ENCODE peak calls at places on chromosome 14, in seven cellular contexts. V, K, P, Z, H, G and S are unnamed samples.

GRCh38 chr14:78974691-78975090 is 804.5 kb downstream of the NRXN3 start:
- DNase-seq in V (peak; percentile 39), K (peak; percentile 28), P (no peak), Z (no peak), H (no peak), G (peak; percentile 28), S (no peak)

GRCh38 chr14:64620910-64621309 is 71.1 kb downstream of the PPP1R36 start:
- DNase-seq in V (no peak), K (peak; percentile 98), P (no peak), Z (no peak), H (no peak), G (no peak), S (no peak)

GRCh38 chr14:73457935-73458218 is 469 bp downstream of the NUMB start:
- DNase-seq in V (no peak), K (no peak), P (no peak), Z (no peak), H (no peak), G (no peak), S (peak; percentile 64)

GRCh38 chr14:96062010-96062409 is 22.8 kb downstream of the C14orf132 start:
- DNase-seq in V (no peak), K (no peak), P (no peak), Z (no peak), H (no peak), G (no peak), S (no peak)

GRCh38 chr14:36582011-36582873 is at the start of gene NKX2-8:
- DNase-seq in V (no peak), K (no peak), P (peak; percentile 6), Z (no peak), H (peak; percentile 21), G (no peak), S (no peak)

GRCh38 chr14:105884808-105885281 is 358.5 kb downstream of the TMEM121 start:
- DNase-seq in V (no peak), K (no peak), P (no peak), Z (no peak), H (no peak), G (no peak), S (no peak)

GRCh38 chr14:96108061-96108795 is 69.1 kb downstream of the C14orf132 start:
- DNase-seq in V (no peak), K (no peak), P (no peak), Z (no peak), H (no peak), G (no peak), S (no peak)

GRCh38 chr14:69132513-69133181 is 20.3 kb downstream of the DCAF5 start:
- DNase-seq in V (peak; percentile 26), K (no peak), P (no peak), Z (no peak), H (no peak), G (no peak), S (no peak)

GRCh38 chr14:91373591-91374245 is 43.9 kb downstream of the CCDC88C start:
- DNase-seq in V (no peak), K (peak; percentile 38), P (no peak), Z (no peak), H (no peak), G (no peak), S (no peak)
- H3K4me1 ChIP-seq in V (no peaks in the 10 kb centered on the region), K (peaks cover 33% of the 10 kb centered on the region), P (peaks cover 8% of the 10 kb centered on the region), Z (no peaks in the 10 kb centered on the region), H (peaks cover 4% of the 10 kb centered on the region), G (peaks cover 23% of the 10 kb centered on the region), S (peaks cover 20% of the 10 kb centered on the region)

GRCh38 chr14:55762595-55763232 is 182.7 kb downstream of the KTN1 start:
- DNase-seq in V (no peak), K (no peak), P (no peak), Z (no peak), H (no peak), G (no peak), S (no peak)
- H3K4me3 ChIP-seq in V (no peak overlapping the region), K (no peak overlapping the region), P (no peak overlapping the region), Z (no peak overlapping the region), H (no peak overlapping the region), G (no peak overlapping the region), S (no peak overlapping the region)

GRCh38 chr14:98512501-98513251 is 759.3 kb downstream of the BCL11B start:
- DNase-seq in V (no peak), K (no peak), P (no peak), Z (no peak), H (no peak), G (no peak), S (no peak)

GRCh38 chr14:98514016-98514415 is 758.0 kb downstream of the BCL11B start:
- DNase-seq in V (no peak), K (no peak), P (no peak), Z (no peak), H (no peak), G (no peak), S (no peak)

GRCh38 chr14:98510392-98510791 is 761.6 kb downstream of the BCL11B start:
- DNase-seq in V (no peak), K (no peak), P (no peak), Z (no peak), H (no peak), G (no peak), S (no peak)

DNA sequence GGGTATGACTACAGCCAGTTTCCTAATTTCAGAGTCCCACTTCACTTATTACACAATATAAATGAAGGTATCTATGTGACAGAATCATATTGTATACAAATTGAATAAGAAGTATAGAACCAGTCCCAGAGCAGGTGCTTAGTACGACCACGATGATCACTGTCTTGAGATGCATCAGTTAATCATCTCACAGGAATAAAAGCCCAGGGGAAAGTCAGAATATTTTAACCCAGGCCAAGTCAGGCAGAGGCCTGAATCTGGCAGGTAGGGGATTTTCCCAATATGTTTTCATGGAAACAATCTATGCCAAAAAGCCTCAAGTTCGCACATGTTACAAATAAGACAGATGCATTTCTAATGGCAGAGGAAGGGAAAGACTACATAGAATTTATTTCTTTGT is 758.4 kb downstream of the BCL11B start:
- DNase-seq in V (no peak), K (no peak), P (no peak), Z (no peak), H (no peak), G (no peak), S (no peak)
- H3K9ac ChIP-seq in V (no peak overlapping the region), K (no peak overlapping the region), P (no peak overlapping the region), Z (no peak overlapping the region), H (no peak overlapping the region), G (no peak overlapping the region), S (no peak overlapping the region)

DNA sequence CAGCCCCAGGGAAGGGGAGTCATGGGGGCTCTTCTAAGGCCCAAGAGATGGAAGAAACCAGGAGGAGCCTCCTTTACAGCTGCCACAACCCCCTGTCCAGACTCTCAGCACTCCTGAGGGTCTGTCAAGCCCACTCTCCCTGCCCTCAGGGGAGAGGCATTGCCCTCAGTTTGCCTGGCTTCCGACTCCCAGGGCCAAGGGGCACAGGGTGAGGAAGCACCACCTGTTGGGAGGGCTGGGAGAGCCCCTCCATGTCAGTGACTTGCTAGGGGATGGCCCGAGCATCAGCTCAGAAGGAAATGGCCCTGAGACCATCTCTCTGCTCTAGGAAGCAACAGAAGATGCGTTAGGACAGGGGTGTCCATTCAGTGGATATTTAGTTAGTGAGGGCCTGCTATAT is 36.1 kb downstream of the LTBP2 start:
- DNase-seq in V (no peak), K (no peak), P (no peak), Z (no peak), H (no peak), G (no peak), S (no peak)
- H3K4me1 ChIP-seq in V (peaks cover 79% of the 10 kb centered on the region), K (peaks cover 57% of the 10 kb centered on the region), P (peaks cover 67% of the 10 kb centered on the region), Z (peaks cover 21% of the 10 kb centered on the region), H (peaks cover 45% of the 10 kb centered on the region), G (peaks cover 52% of the 10 kb centered on the region), S (no peaks in the 10 kb centered on the region)

GRCh38 chr14:70601162-70601561 is 707 bp upstream of the MED6 start:
- DNase-seq in V (peak; percentile 66), K (peak; percentile 36), P (peak; percentile 59), Z (peak; percentile 58), H (no peak), G (peak; percentile 41), S (no peak)
- H3K4me3 ChIP-seq in V (peak overlapping the region; percentile 79), K (peak overlapping the region; percentile 76), P (peak overlapping the region; percentile 84), Z (no peak overlapping the region), H (peak overlapping the region; percentile 42), G (no peak overlapping the region), S (peak overlapping the region; percentile 87)

GRCh38 chr14:50668008-50668851 is at the start of gene SAV1:
- DNase-seq in V (peak; percentile 91), K (peak; percentile 88), P (peak; percentile 94), Z (peak; percentile 73), H (peak; percentile 52), G (peak; percentile 86), S (peak; percentile 82)
- H3K9ac ChIP-seq in V (peak within 1 kb of the TSS; percentile 94), K (peak within 1 kb of the TSS; percentile 88), P (peak within 1 kb of the TSS; percentile 92), Z (peak within 1 kb of the TSS; percentile 83), H (peak within 1 kb of the TSS; percentile 80), G (peak within 1 kb of the TSS; percentile 96), S (peak within 1 kb of the TSS; percentile 82)

GRCh38 chr14:56135001-56135400 is 16.8 kb downstream of the PELI2 start:
- DNase-seq in V (peak; percentile 25), K (no peak), P (no peak), Z (no peak), H (no peak), G (no peak), S (no peak)

GRCh38 chr14:56137842-56138241 is 19.6 kb downstream of the PELI2 start:
- DNase-seq in V (no peak), K (no peak), P (no peak), Z (no peak), H (no peak), G (no peak), S (no peak)

GRCh38 chr14:56135668-56136067 is 17.5 kb downstream of the PELI2 start:
- DNase-seq in V (no peak), K (no peak), P (no peak), Z (no peak), H (no peak), G (no peak), S (no peak)

GRCh38 chr14:56138987-56139386 is 20.8 kb downstream of the PELI2 start:
- DNase-seq in V (no peak), K (no peak), P (no peak), Z (no peak), H (no peak), G (no peak), S (no peak)

GRCh38 chr14:56136571-56137498 is 18.6 kb downstream of the PELI2 start:
- DNase-seq in V (no peak), K (no peak), P (peak; percentile 72), Z (no peak), H (no peak), G (no peak), S (no peak)
- H3K4me1 ChIP-seq in V (peaks cover 4% of the 10 kb centered on the region), K (no peaks in the 10 kb centered on the region), P (peaks cover 7% of the 10 kb centered on the region), Z (no peaks in the 10 kb centered on the region), H (no peaks in the 10 kb centered on the region), G (peaks cover 6% of the 10 kb centered on the region), S (no peaks in the 10 kb centered on the region)